ENCODE peak calls at places on chromosome 13, in nine cellular contexts. P, O, V, M, D, A, E, K and Z are unnamed samples.

GRCh38 chr13:27012482-27013197 is 159.0 kb downstream of the USP12 start:
- DNase-seq in D (no peak), A (peak; percentile 69), P (no peak), M (peak; percentile 69), O (no peak), K (no peak), V (no peak), E (no peak), Z (no peak)

GRCh38 chr13:83666126-83666525 is 216.1 kb downstream of the SLITRK1 start:
- DNase-seq in K (no peak), O (no peak), A (no peak), D (no peak), E (no peak), P (no peak), M (no peak), V (no peak), Z (no peak)

GRCh38 chr13:28329395-28330158 is 165.4 kb downstream of the FLT1 start:
- DNase-seq in P (no peak), V (no peak), A (peak; percentile 98), K (peak; percentile 10), D (no peak), O (peak; percentile 20), E (no peak), M (peak; percentile 43), Z (peak; percentile 98)

GRCh38 chr13:20938302-20938701 is 35.8 kb upstream of the XPO4 start:
- DNase-seq in P (no peak), O (no peak), E (no peak), M (no peak), D (no peak), V (no peak), A (no peak), K (no peak), Z (no peak)

GRCh38 chr13:36418022-36418805 is 14.1 kb upstream of the CCNA1 start:
- DNase-seq in A (peak; percentile 77), O (no peak), V (no peak), D (no peak), K (no peak), E (no peak), P (no peak), M (peak; percentile 97), Z (peak; percentile 61)

GRCh38 chr13:19864018-19864338 is 529 bp upstream of the ZMYM5 start:
- DNase-seq in P (peak; percentile 65), A (peak; percentile 81), V (peak; percentile 58), M (peak; percentile 94), E (peak; percentile 58), K (no peak), O (peak; percentile 78), D (no peak), Z (peak; percentile 85)

GRCh38 chr13:102688306-102688973 is 6.4 kb downstream of the METTL21C start:
- DNase-seq in D (no peak), E (no peak), K (peak; percentile 23), O (no peak), P (no peak), V (no peak), M (no peak), A (no peak), Z (no peak)

GRCh38 chr13:112664501-112665203 is 25.2 kb upstream of the ATP11A start:
- DNase-seq in E (no peak), K (no peak), M (no peak), A (peak; percentile 16), D (no peak), O (no peak), P (no peak), V (no peak), Z (no peak)

GRCh38 chr13:101552797-101553196 is 100.3 kb downstream of the ITGBL1 start:
- DNase-seq in P (no peak), M (no peak), D (no peak), E (no peak), A (peak; percentile 52), V (no peak), K (no peak), O (no peak), Z (no peak)

GRCh38 chr13:86591862-86592261 is 792.6 kb upstream of the SLITRK6 start:
- DNase-seq in V (no peak), E (no peak), D (no peak), M (no peak), P (no peak), K (no peak), A (peak; percentile 66), O (no peak), Z (no peak)

GRCh38 chr13:52845334-52845761 is 3.1 kb downstream of the PCDH8 start:
- DNase-seq in E (no peak), O (no peak), M (peak; percentile 9), K (peak; percentile 56), D (no peak), A (no peak), P (no peak), V (no peak), Z (peak; percentile 4)

GRCh38 chr13:20475927-20476691 is 49.5 kb downstream of the CRYL1 start:
- DNase-seq in K (peak; percentile 26), O (no peak), P (peak; percentile 13), M (peak; percentile 39), D (no peak), V (peak; percentile 45), E (no peak), A (no peak), Z (peak; percentile 57)

GRCh38 chr13:37427843-37428494 is 170.6 kb downstream of the POSTN start:
- DNase-seq in M (no peak), V (no peak), K (no peak), D (no peak), E (no peak), O (no peak), P (no peak), A (no peak), Z (peak; percentile 13)

GRCh38 chr13:48630791-48631190 is 22.9 kb upstream of the CYSLTR2 start:
- DNase-seq in E (no peak), V (no peak), D (no peak), K (no peak), O (no peak), A (no peak), P (no peak), M (no peak), Z (no peak)

GRCh38 chr13:36297259-36297599 is 385 bp downstream of the CCDC169 start:
- DNase-seq in A (peak; percentile 45), V (no peak), M (peak; percentile 59), D (no peak), P (no peak), E (no peak), O (peak; percentile 20), K (no peak), Z (peak; percentile 63)

GRCh38 chr13:111516712-111517640 is 196.5 kb downstream of the TEX29 start:
- DNase-seq in A (no peak), P (no peak), M (no peak), O (no peak), D (no peak), K (no peak), E (no peak), V (no peak), Z (no peak)

GRCh38 chr13:48580185-48580803 is 47.4 kb upstream of the RCBTB2 start:
- DNase-seq in P (peak; percentile 54), A (peak; percentile 80), O (peak; percentile 89), V (no peak), D (peak; percentile 79), E (no peak), M (peak; percentile 74), K (peak; percentile 74), Z (peak; percentile 83)

GRCh38 chr13:40665754-40666057 is 735 bp downstream of the FOXO1 start:
- DNase-seq in M (peak; percentile 54), P (peak; percentile 60), E (no peak), K (no peak), O (no peak), V (peak; percentile 42), A (no peak), D (no peak), Z (no peak)

GRCh38 chr13:28355822-28356371 is 139.0 kb downstream of the FLT1 start:
- DNase-seq in M (peak; percentile 70), V (no peak), D (no peak), E (no peak), O (no peak), P (no peak), A (peak; percentile 91), K (no peak), Z (peak; percentile 84)

GRCh38 chr13:110641055-110642015 is 26.0 kb downstream of the NAXD start:
- DNase-seq in K (no peak), E (no peak), O (peak; percentile 70), D (no peak), P (no peak), A (no peak), M (no peak), V (no peak), Z (no peak)

GRCh38 chr13:71722206-71722605 is 144.8 kb downstream of the DACH1 start:
- DNase-seq in E (no peak), D (no peak), K (no peak), M (no peak), O (no peak), P (no peak), A (peak; percentile 3), V (no peak), Z (no peak)

GRCh38 chr13:49980266-49980665 is 16.6 kb upstream of the TRIM13 start:
- DNase-seq in E (no peak), A (peak; percentile 10), M (peak; percentile 39), V (no peak), P (no peak), D (no peak), O (no peak), K (no peak), Z (no peak)

GRCh38 chr13:33283195-33283910 is 2.2 kb downstream of the STARD13 start:
- DNase-seq in K (no peak), M (no peak), E (no peak), P (no peak), O (no peak), A (no peak), D (no peak), V (no peak), Z (peak; percentile 29)

GRCh38 chr13:98143157-98143553 is 261 bp downstream of the FARP1 start:
- DNase-seq in M (no peak), V (no peak), O (no peak), A (no peak), P (no peak), K (no peak), D (no peak), E (no peak), Z (no peak)

GRCh38 chr13:39942901-39943273 is 287.4 kb downstream of the COG6 start:
- DNase-seq in D (peak; percentile 32), M (peak; percentile 73), A (peak; percentile 84), P (peak; percentile 76), V (peak; percentile 4), O (peak; percentile 62), E (peak; percentile 7), K (peak; percentile 88), Z (peak; percentile 88)

GRCh38 chr13:98889419-98890079 is 88.3 kb downstream of the DOCK9 start:
- DNase-seq in E (no peak), D (no peak), K (no peak), V (no peak), M (no peak), A (no peak), O (no peak), P (no peak), Z (no peak)

GRCh38 chr13:80884031-80884785 is 543.3 kb upstream of the SPRY2 start:
- DNase-seq in V (no peak), E (no peak), O (no peak), K (no peak), A (peak; percentile 20), D (peak; percentile 30), M (no peak), P (no peak), Z (no peak)

GRCh38 chr13:31424130-31424729 is 224.5 kb downstream of the B3GLCT start:
- DNase-seq in K (peak; percentile 85), E (peak; percentile 36), M (peak; percentile 82), D (peak; percentile 38), A (peak; percentile 88), V (no peak), O (peak; percentile 66), P (peak; percentile 81), Z (peak; percentile 90)

GRCh38 chr13:21638319-21639282 is 32.3 kb upstream of the FGF9 start:
- DNase-seq in P (peak; percentile 42), A (peak; percentile 43), E (no peak), O (no peak), K (no peak), D (peak; percentile 14), M (peak; percentile 55), V (no peak), Z (peak; percentile 48)

GRCh38 chr13:39364797-39365468 is 238.1 kb downstream of the LHFPL6 start:
- DNase-seq in K (peak; percentile 39), P (no peak), A (no peak), V (no peak), O (no peak), D (no peak), M (no peak), E (no peak), Z (peak; percentile 1)